ENCODE peak calls at places on chromosome 21, in seven cellular contexts. K is stimulated activated naive CD8-positive, alpha-beta T cell treated with anti-CD3 and anti-CD28 coated beads, Interleukin-15, Interleukin-2, amounts not matched to agents 100 U/mL and 50 U/mL, for 24 hours; V is GM03348; F is H7; E is A172; I is NCI-H748 treated with DMSO at 0.1 percent for 48 hours; S is cardiac fibroblast. R is an unnamed sample.

GRCh38 chr21:34707876-34708325 is 39.1 kb downstream of the CLIC6 start:
- DNase-seq in F (no peak), V (no peak), S (no peak), K (peak), E (no peak), I (no peak), R (no peak)

GRCh38 chr21:25845729-25846256 is 111.0 kb downstream of the GABPA start:
- DNase-seq in E (no peak), F (no peak), V (no peak), I (no peak), S (no peak), K (no peak), R (no peak)

GRCh38 chr21:17585875-17586450 is 26.7 kb downstream of the BTG3 start:
- DNase-seq in E (peak), F (no peak), S (peak), V (peak), K (no peak), I (peak), R (peak)

GRCh38 chr21:33976082-33976979 is 60.7 kb upstream of the ATP5PO start:
- DNase-seq in F (peak), I (no peak), S (peak), E (peak), V (peak), K (peak), R (no peak)

GRCh38 chr21:42771503-42771805 is 107.9 kb downstream of the WDR4 start:
- DNase-seq in V (no peak), S (no peak), E (no peak), K (no peak), I (no peak), F (no peak), R (no peak)

GRCh38 chr21:34367320-34367935 is 3.6 kb downstream of the KCNE2 start:
- DNase-seq in S (peak), I (peak), K (peak), E (peak), V (peak), F (no peak), R (peak)

GRCh38 chr21:46188226-46189212 is 4.3 kb upstream of the SPATC1L start:
- DNase-seq in I (no peak), S (peak), E (peak), F (peak), K (no peak), V (peak), R (no peak)

GRCh38 chr21:26850116-26850643 is 5.0 kb upstream of the ADAMTS1 start:
- DNase-seq in V (peak), E (peak), S (peak), F (peak), K (no peak), I (peak), R (peak)

GRCh38 chr21:35266546-35266945 is 217.4 kb upstream of the RUNX1 start:
- DNase-seq in K (no peak), S (no peak), E (peak), I (no peak), F (no peak), V (no peak), R (no peak)

GRCh38 chr21:15063081-15063820 is 1.5 kb downstream of the NRIP1 start:
- DNase-seq in V (no peak), I (peak), F (peak), S (peak), K (peak), E (peak), R (peak)

GRCh38 chr21:41438425-41439113 is 12.5 kb downstream of the MX1 start:
- DNase-seq in F (no peak), K (no peak), E (no peak), S (no peak), V (no peak), I (no peak), R (no peak)

GRCh38 chr21:20030390-20030789 is 967.8 kb upstream of the NCAM2 start:
- DNase-seq in E (no peak), F (no peak), V (no peak), I (no peak), K (no peak), S (no peak), R (no peak)

GRCh38 chr21:34836103-34836932 is 167.5 kb downstream of the CLIC6 start:
- DNase-seq in E (peak), F (no peak), K (peak), S (peak), V (peak), I (no peak), R (no peak)

GRCh38 chr21:42009831-42010506 is at the start of gene ZBTB21:
- DNase-seq in I (peak), F (peak), E (peak), V (peak), S (peak), K (peak), R (peak)

GRCh38 chr21:33988237-33988835 is 72.7 kb upstream of the ATP5PO start:
- DNase-seq in S (no peak), F (no peak), I (no peak), V (no peak), E (no peak), K (no peak), R (no peak)

GRCh38 chr21:45302082-45303061 is 14.7 kb upstream of the POFUT2 start:
- DNase-seq in F (peak), I (no peak), V (no peak), K (peak), E (no peak), S (peak), R (no peak)

GRCh38 chr21:43934716-43935705 is 70.0 kb downstream of the AGPAT3 start:
- DNase-seq in I (no peak), V (no peak), S (no peak), K (no peak), E (no peak), F (peak), R (no peak)

GRCh38 chr21:28436286-28436932 is 556.3 kb downstream of the LTN1 start:
- DNase-seq in K (no peak), F (no peak), E (peak), I (no peak), S (peak), V (no peak), R (no peak)

GRCh38 chr21:38914531-38915385 is 109.0 kb downstream of the ETS2 start:
- DNase-seq in S (no peak), F (peak), I (no peak), E (no peak), K (no peak), V (no peak), R (no peak)

GRCh38 chr21:26267389-26267788 is 96.8 kb upstream of the APP start:
- DNase-seq in E (no peak), S (no peak), F (no peak), V (no peak), I (no peak), K (no peak), R (no peak)

GRCh38 chr21:41761211-41762181 is 5.4 kb downstream of the RIPK4 start:
- DNase-seq in I (peak), K (no peak), F (peak), V (no peak), S (peak), E (peak), R (peak)

GRCh38 chr21:41059871-41060270 is 108.1 kb upstream of the BACE2 start:
- DNase-seq in S (no peak), F (no peak), E (no peak), V (no peak), K (no peak), I (no peak), R (no peak)

GRCh38 chr21:45364464-45365185 is 40.3 kb upstream of the COL18A1 start:
- DNase-seq in K (no peak), F (peak), I (no peak), S (peak), E (peak), V (peak), R (no peak)

GRCh38 chr21:32994305-32994704 is 31.4 kb upstream of the OLIG2 start:
- DNase-seq in K (no peak), E (peak), I (peak), F (peak), S (peak), V (peak), R (peak)

GRCh38 chr21:28900481-28900880 is 92.2 kb downstream of the LTN1 start:
- DNase-seq in K (no peak), S (no peak), E (no peak), I (no peak), F (no peak), V (no peak), R (no peak)

GRCh38 chr21:25396135-25396711 is 211.1 kb downstream of the MRPL39 start:
- DNase-seq in S (no peak), I (no peak), K (peak), V (no peak), E (no peak), F (no peak), R (no peak)

GRCh38 chr21:15774590-15774989 is 44.8 kb downstream of the USP25 start:
- DNase-seq in K (no peak), V (peak), I (no peak), E (no peak), S (peak), F (no peak), R (no peak)

GRCh38 chr21:45351526-45352275 is 53.3 kb upstream of the COL18A1 start:
- DNase-seq in V (no peak), K (no peak), F (peak), S (no peak), I (no peak), E (no peak), R (no peak)

GRCh38 chr21:29034678-29035077 is 10.2 kb downstream of the USP16 start:
- DNase-seq in S (no peak), I (no peak), F (no peak), E (no peak), K (no peak), V (no peak), R (no peak)

GRCh38 chr21:39685991-39686390 is 59.0 kb upstream of the IGSF5 start:
- DNase-seq in V (no peak), E (no peak), S (no peak), K (no peak), F (no peak), I (no peak), R (no peak)

R was measured in NCI-H1105 treated with DMSO at 0.1 percent for 48 hours.